ENCODE peak calls at places on chromosomes 11 and 22, in ten cellular contexts. One of them, this sample, is unnamed.
A peak's percentile ranks its signal among the peaks of the same experiment; 100 is the strongest.

GRCh38 chr11:129141748-129142475 is 50.2 kb downstream of the ARHGAP32 start:
- DNase-seq in SJSA1: no peak
- DNase-seq in esophagus squamous epithelium: no peak
- DNase-seq in mucosa of descending colon: no peak
- DNase-seq in cardiac muscle cell: no peak
- DNase-seq in right lobe of liver: no peak
- DNase-seq in aorta: no peak
- DNase-seq in pancreas: no peak
- DNase-seq in kidney: no peak
- DNase-seq in transverse colon: no peak
- DNase-seq in this sample: no peak

GRCh38 chr11:35654711-35655110 is 7.9 kb upstream of the TRIM44 start:
- DNase-seq in SJSA1: no peak
- DNase-seq in esophagus squamous epithelium: no peak
- DNase-seq in mucosa of descending colon: no peak
- DNase-seq in cardiac muscle cell: no peak
- DNase-seq in right lobe of liver: no peak
- DNase-seq in aorta: no peak
- DNase-seq in pancreas: no peak
- DNase-seq in kidney: no peak
- DNase-seq in transverse colon: no peak
- DNase-seq in this sample: no peak

GRCh38 chr22:50530280-50530856 is 556 bp upstream of the TYMP start:
- DNase-seq in SJSA1: peak; percentile 65
- DNase-seq in esophagus squamous epithelium: no peak
- DNase-seq in mucosa of descending colon: peak; percentile 93
- DNase-seq in cardiac muscle cell: no peak
- DNase-seq in right lobe of liver: peak; percentile 97
- DNase-seq in aorta: peak; percentile 95
- DNase-seq in pancreas: peak; percentile 84
- DNase-seq in kidney: no peak
- DNase-seq in transverse colon: peak; percentile 88
- DNase-seq in this sample: peak; percentile 91

GRCh38 chr22:43136255-43136654 is 6.9 kb downstream of the MCAT start:
- DNase-seq in SJSA1: peak; percentile 37
- DNase-seq in esophagus squamous epithelium: no peak
- DNase-seq in mucosa of descending colon: no peak
- DNase-seq in cardiac muscle cell: peak; percentile 78
- DNase-seq in right lobe of liver: no peak
- DNase-seq in aorta: no peak
- DNase-seq in pancreas: peak; percentile 65
- DNase-seq in kidney: no peak
- DNase-seq in transverse colon: peak; percentile 57
- DNase-seq in this sample: peak; percentile 69

GRCh38 chr22:39490135-39490798 is 11.8 kb upstream of the MIEF1 start:
- DNase-seq in SJSA1: peak; percentile 40
- DNase-seq in esophagus squamous epithelium: peak; percentile 28
- DNase-seq in mucosa of descending colon: peak; percentile 90
- DNase-seq in cardiac muscle cell: peak; percentile 64
- DNase-seq in right lobe of liver: peak; percentile 86
- DNase-seq in aorta: peak; percentile 91
- DNase-seq in pancreas: no peak
- DNase-seq in kidney: peak; percentile 91
- DNase-seq in transverse colon: peak; percentile 71
- DNase-seq in this sample: peak; percentile 86

GRCh38 chr11:62832346-62833234 is at the start of gene TEX54:
- DNase-seq in SJSA1: no peak
- DNase-seq in esophagus squamous epithelium: no peak
- DNase-seq in mucosa of descending colon: peak; percentile 68
- DNase-seq in cardiac muscle cell: no peak
- DNase-seq in right lobe of liver: peak; percentile 62
- DNase-seq in aorta: peak; percentile 81
- DNase-seq in pancreas: peak; percentile 66
- DNase-seq in kidney: peak; percentile 81
- DNase-seq in transverse colon: peak; percentile 43
- DNase-seq in this sample: no peak

GRCh38 chr11:121132211-121132976 is 31.4 kb downstream of the TECTA start:
- DNase-seq in SJSA1: peak; percentile 2
- DNase-seq in esophagus squamous epithelium: no peak
- DNase-seq in mucosa of descending colon: no peak
- DNase-seq in cardiac muscle cell: no peak
- DNase-seq in right lobe of liver: no peak
- DNase-seq in aorta: no peak
- DNase-seq in pancreas: no peak
- DNase-seq in kidney: no peak
- DNase-seq in transverse colon: no peak
- DNase-seq in this sample: no peak

GRCh38 chr11:134958336-134958640 is 546.2 kb upstream of the B3GAT1 start:
- DNase-seq in SJSA1: no peak
- DNase-seq in esophagus squamous epithelium: no peak
- DNase-seq in mucosa of descending colon: no peak
- DNase-seq in cardiac muscle cell: no peak
- DNase-seq in right lobe of liver: no peak
- DNase-seq in aorta: no peak
- DNase-seq in pancreas: no peak
- DNase-seq in kidney: no peak
- DNase-seq in transverse colon: no peak
- DNase-seq in this sample: no peak

GRCh38 chr11:114395776-114396175 is 4.5 kb downstream of the C11orf71 start:
- DNase-seq in SJSA1: no peak
- DNase-seq in esophagus squamous epithelium: no peak
- DNase-seq in mucosa of descending colon: no peak
- DNase-seq in cardiac muscle cell: no peak
- DNase-seq in right lobe of liver: no peak
- DNase-seq in aorta: no peak
- DNase-seq in pancreas: no peak
- DNase-seq in kidney: no peak
- DNase-seq in transverse colon: no peak
- DNase-seq in this sample: no peak

DNA sequence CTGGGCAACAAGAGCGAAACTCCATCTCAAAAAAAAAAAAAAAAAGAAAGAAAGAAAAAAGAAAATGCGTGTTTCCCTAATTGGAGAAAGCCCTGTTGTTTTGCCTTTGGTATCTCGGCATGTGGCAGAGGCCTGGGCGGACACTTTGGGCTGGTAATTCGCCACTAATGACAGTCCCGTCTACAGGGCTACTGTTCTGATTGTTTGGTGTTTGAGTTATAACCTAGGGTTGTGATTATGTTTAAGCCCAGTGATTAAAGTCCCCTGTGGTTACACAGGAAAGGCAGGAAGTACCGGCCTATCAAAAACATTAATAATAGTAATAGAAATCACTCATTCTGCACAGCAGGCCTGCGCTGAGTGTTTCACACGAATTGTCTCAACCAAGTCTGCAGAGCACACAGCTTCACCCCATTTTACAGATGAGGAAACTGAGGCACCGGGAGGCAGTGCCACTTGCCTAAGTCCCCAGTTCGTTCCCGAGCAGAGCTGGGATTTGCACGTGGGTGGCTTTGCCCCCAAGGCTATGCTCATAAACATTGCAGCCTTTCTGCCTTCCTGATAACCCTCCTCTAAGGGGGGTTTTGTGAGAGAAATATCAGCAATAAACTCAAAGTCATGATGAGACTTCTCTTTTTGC is 39.1 kb upstream of the GRAMD4 start:
- DNase-seq in SJSA1: no peak
- DNase-seq in esophagus squamous epithelium: no peak
- DNase-seq in mucosa of descending colon: no peak
- DNase-seq in cardiac muscle cell: no peak
- DNase-seq in right lobe of liver: peak; percentile 29
- DNase-seq in aorta: peak; percentile 21
- DNase-seq in pancreas: peak; percentile 21
- DNase-seq in kidney: peak; percentile 52
- DNase-seq in transverse colon: no peak
- DNase-seq in this sample: no peak
- H3K4me1 ChIP-seq in SJSA1: peaks cover 34% of the 10 kb centered on the region
- H3K4me1 ChIP-seq in esophagus squamous epithelium: peaks cover 92% of the 10 kb centered on the region
- H3K4me1 ChIP-seq in mucosa of descending colon: peaks cover 79% of the 10 kb centered on the region
- H3K4me1 ChIP-seq in cardiac muscle cell: peaks cover 40% of the 10 kb centered on the region
- H3K4me1 ChIP-seq in right lobe of liver: no peaks in the 10 kb centered on the region
- H3K4me1 ChIP-seq in aorta: no peaks in the 10 kb centered on the region
- H3K4me1 ChIP-seq in pancreas: peaks cover 31% of the 10 kb centered on the region
- H3K4me1 ChIP-seq in kidney: peaks cover 27% of the 10 kb centered on the region
- H3K4me1 ChIP-seq in transverse colon: peaks cover 83% of the 10 kb centered on the region
- H3K4me1 ChIP-seq in this sample: peaks cover 26% of the 10 kb centered on the region

DNA sequence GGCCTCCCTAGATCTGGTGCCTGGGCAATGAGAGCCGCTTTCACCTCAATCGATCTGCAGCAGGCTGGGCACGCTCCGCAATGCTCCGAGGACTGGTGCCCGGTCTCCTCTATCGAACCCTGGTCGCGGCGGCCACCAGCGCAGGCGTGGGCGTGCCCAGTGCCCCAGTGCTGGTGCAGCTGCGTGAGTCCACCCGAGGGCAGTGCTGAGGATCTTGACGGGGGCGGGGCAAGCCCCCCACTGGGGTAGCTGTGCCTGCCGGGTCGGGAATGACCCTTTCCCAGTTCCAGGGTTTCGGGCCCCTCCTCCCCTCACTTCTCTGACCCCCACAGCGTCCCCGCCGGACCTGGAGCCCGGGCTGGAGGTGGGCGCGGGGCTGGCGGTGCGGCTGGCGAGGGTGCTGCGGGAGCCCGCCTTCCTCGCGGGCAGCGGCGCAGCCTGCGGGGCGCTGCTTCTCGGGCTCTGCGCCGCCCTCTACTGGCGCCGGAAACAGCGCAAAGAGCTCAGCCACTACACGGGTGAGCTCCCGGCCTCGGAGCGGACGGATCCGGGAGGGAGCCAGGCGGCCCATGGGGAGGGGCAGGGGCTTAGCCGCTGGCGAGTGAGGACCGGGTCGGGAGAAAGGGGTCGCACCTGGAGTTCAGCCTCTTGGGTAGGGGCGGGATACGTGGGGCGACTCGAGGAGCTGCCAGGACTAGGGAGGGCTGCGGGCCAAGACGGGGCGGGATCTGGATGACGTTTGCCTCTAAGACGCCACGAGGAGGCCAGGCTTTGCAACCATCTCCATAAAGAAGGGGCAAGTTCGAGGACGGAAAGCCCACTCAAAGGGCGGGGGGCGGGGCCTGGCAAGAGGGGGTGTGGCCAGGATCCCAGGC is 10.9 kb downstream of the ROBO3 start:
- DNase-seq in SJSA1: peak; percentile 91
- DNase-seq in esophagus squamous epithelium: peak; percentile 48
- DNase-seq in mucosa of descending colon: peak; percentile 86
- DNase-seq in cardiac muscle cell: peak; percentile 89
- DNase-seq in right lobe of liver: peak; percentile 87
- DNase-seq in aorta: peak; percentile 95
- DNase-seq in pancreas: peak; percentile 92
- DNase-seq in kidney: peak; percentile 95
- DNase-seq in transverse colon: peak; percentile 84
- DNase-seq in this sample: peak; percentile 90
- H3K36me3 ChIP-seq in SJSA1: no peaks in the 10 kb centered on the region
- H3K36me3 ChIP-seq in esophagus squamous epithelium: no peaks in the 10 kb centered on the region
- H3K36me3 ChIP-seq in mucosa of descending colon: no peaks in the 10 kb centered on the region
- H3K36me3 ChIP-seq in cardiac muscle cell: no peaks in the 10 kb centered on the region
- H3K36me3 ChIP-seq in right lobe of liver: no peaks in the 10 kb centered on the region
- H3K36me3 ChIP-seq in aorta: no peaks in the 10 kb centered on the region
- H3K36me3 ChIP-seq in pancreas: no peaks in the 10 kb centered on the region
- H3K36me3 ChIP-seq in kidney: no peaks in the 10 kb centered on the region
- H3K36me3 ChIP-seq in transverse colon: no peaks in the 10 kb centered on the region
- H3K36me3 ChIP-seq in this sample: no peaks in the 10 kb centered on the region

DNA sequence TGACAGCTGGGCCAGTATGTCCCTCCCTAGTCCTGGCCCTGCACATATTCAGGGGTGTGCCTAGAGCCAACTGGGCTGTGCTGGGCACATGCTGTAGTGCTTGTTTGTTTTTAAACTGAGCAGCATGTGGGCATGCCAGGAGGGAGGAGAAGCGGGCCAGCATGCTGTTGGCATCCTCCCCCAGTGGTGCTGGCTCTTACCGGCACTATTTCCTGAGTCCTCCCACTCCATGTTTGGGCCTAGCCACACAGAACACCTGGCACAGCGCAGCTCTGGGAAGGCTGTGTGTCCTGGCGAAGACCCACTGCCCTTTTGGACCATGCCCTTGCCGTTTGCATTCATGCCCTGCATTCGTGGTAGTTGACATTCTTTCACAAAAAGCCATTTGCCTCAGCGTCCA is 13.4 kb downstream of the DGCR8 start:
- DNase-seq in SJSA1: no peak
- DNase-seq in esophagus squamous epithelium: no peak
- DNase-seq in mucosa of descending colon: peak; percentile 22
- DNase-seq in cardiac muscle cell: no peak
- DNase-seq in right lobe of liver: peak; percentile 97
- DNase-seq in aorta: peak; percentile 68
- DNase-seq in pancreas: no peak
- DNase-seq in kidney: peak; percentile 26
- DNase-seq in transverse colon: no peak
- DNase-seq in this sample: no peak
- H3K4me1 ChIP-seq in SJSA1: no peaks in the 10 kb centered on the region
- H3K4me1 ChIP-seq in esophagus squamous epithelium: no peaks in the 10 kb centered on the region
- H3K4me1 ChIP-seq in mucosa of descending colon: no peaks in the 10 kb centered on the region
- H3K4me1 ChIP-seq in cardiac muscle cell: no peaks in the 10 kb centered on the region
- H3K4me1 ChIP-seq in right lobe of liver: no peaks in the 10 kb centered on the region
- H3K4me1 ChIP-seq in aorta: no peaks in the 10 kb centered on the region
- H3K4me1 ChIP-seq in pancreas: no peaks in the 10 kb centered on the region
- H3K4me1 ChIP-seq in kidney: no peaks in the 10 kb centered on the region
- H3K4me1 ChIP-seq in transverse colon: no peaks in the 10 kb centered on the region
- H3K4me1 ChIP-seq in this sample: no peaks in the 10 kb centered on the region

DNA sequence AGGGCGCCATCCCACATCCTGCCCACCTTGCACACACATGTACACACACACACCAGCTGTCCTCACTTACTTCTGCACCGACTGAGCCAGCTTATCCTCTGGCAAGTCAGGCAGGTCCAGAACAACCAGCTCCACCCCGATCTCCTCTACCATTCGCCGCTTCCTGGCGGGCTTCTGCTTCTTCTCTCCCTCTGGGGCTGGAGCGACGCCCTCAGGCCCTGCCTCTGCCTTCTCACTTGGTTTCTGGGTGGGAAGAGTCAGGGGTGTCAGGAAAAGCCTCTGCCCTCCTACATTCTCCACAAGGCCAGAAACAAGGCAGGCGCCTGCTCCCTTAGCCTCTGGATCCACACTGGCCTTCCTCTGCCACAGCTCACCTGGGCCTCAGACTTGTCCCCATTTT is 8.4 kb downstream of the HYOU1 start:
- DNase-seq in SJSA1: no peak
- DNase-seq in esophagus squamous epithelium: no peak
- DNase-seq in mucosa of descending colon: no peak
- DNase-seq in cardiac muscle cell: no peak
- DNase-seq in right lobe of liver: no peak
- DNase-seq in aorta: no peak
- DNase-seq in pancreas: no peak
- DNase-seq in kidney: no peak
- DNase-seq in transverse colon: no peak
- DNase-seq in this sample: no peak
- H3K36me3 ChIP-seq in SJSA1: peaks cover 31% of the 10 kb centered on the region
- H3K36me3 ChIP-seq in esophagus squamous epithelium: peaks cover 43% of the 10 kb centered on the region
- H3K36me3 ChIP-seq in mucosa of descending colon: peaks cover 14% of the 10 kb centered on the region
- H3K36me3 ChIP-seq in cardiac muscle cell: peaks cover 64% of the 10 kb centered on the region
- H3K36me3 ChIP-seq in right lobe of liver: peaks cover 88% of the 10 kb centered on the region
- H3K36me3 ChIP-seq in aorta: peaks cover 10% of the 10 kb centered on the region
- H3K36me3 ChIP-seq in pancreas: peaks cover 82% of the 10 kb centered on the region
- H3K36me3 ChIP-seq in kidney: peaks cover 63% of the 10 kb centered on the region
- H3K36me3 ChIP-seq in transverse colon: no peaks in the 10 kb centered on the region
- H3K36me3 ChIP-seq in this sample: no peaks in the 10 kb centered on the region

DNA sequence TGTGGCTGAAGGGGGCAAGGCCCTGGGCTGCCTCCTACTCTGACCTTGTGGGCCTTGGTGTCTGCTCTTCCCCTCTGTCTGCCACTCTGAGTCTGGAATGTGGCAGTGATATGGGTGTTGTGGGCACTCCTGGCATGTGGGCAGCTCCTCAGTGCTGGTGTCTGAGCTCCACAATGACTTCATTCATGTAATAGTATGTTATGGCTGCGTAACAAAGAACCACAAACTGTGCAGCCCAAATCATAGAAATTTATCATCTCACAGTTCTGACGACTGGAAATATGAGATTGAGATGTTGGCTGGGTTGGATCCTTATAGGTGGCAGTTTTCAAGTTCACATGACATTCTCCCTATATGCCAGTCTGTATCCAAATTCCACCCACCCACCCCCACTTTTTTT is 59.1 kb downstream of the BCR start:
- DNase-seq in SJSA1: no peak
- DNase-seq in esophagus squamous epithelium: no peak
- DNase-seq in mucosa of descending colon: peak; percentile 17
- DNase-seq in cardiac muscle cell: no peak
- DNase-seq in right lobe of liver: no peak
- DNase-seq in aorta: no peak
- DNase-seq in pancreas: no peak
- DNase-seq in kidney: no peak
- DNase-seq in transverse colon: no peak
- DNase-seq in this sample: no peak
- H3K4me1 ChIP-seq in SJSA1: peaks cover 66% of the 10 kb centered on the region
- H3K4me1 ChIP-seq in esophagus squamous epithelium: peaks cover 68% of the 10 kb centered on the region
- H3K4me1 ChIP-seq in mucosa of descending colon: peaks cover 5% of the 10 kb centered on the region
- H3K4me1 ChIP-seq in cardiac muscle cell: peaks cover 36% of the 10 kb centered on the region
- H3K4me1 ChIP-seq in right lobe of liver: no peaks in the 10 kb centered on the region
- H3K4me1 ChIP-seq in aorta: no peaks in the 10 kb centered on the region
- H3K4me1 ChIP-seq in pancreas: peaks cover 10% of the 10 kb centered on the region
- H3K4me1 ChIP-seq in kidney: peaks cover 20% of the 10 kb centered on the region
- H3K4me1 ChIP-seq in transverse colon: peaks cover 20% of the 10 kb centered on the region
- H3K4me1 ChIP-seq in this sample: no peaks in the 10 kb centered on the region

This sample was measured in Peyer's patch.